ENCODE peak calls at places on chromosome 4, in nine cellular contexts. Y, A, I, K, P, L, V, R and T are unnamed samples.

GRCh38 chr4:87843936-87844335 is 11.2 kb downstream of the MEPE start:
- DNase-seq in L (peak; percentile 86), K (no peak), A (no peak), P (no peak), I (no peak), V (no peak), R (no peak), Y (peak; percentile 56), T (no peak)

GRCh38 chr4:119210760-119211159 is 1.8 kb upstream of the USP53 start:
- DNase-seq in I (no peak), Y (no peak), K (no peak), A (no peak), R (no peak), V (no peak), L (peak; percentile 75), P (no peak), T (no peak)

GRCh38 chr4:7978489-7978888 is 38.8 kb upstream of the AFAP1 start:
- DNase-seq in V (no peak), Y (no peak), A (no peak), K (no peak), I (no peak), L (peak; percentile 78), R (no peak), P (no peak), T (no peak)

GRCh38 chr4:88007304-88008132 is at the start of gene PKD2:
- DNase-seq in A (peak; percentile 91), L (peak; percentile 85), R (peak; percentile 35), Y (peak; percentile 66), I (peak; percentile 48), P (peak; percentile 82), V (peak; percentile 79), K (peak; percentile 91), T (no peak)

GRCh38 chr4:125498981-125499380 is 184.2 kb downstream of the FAT4 start:
- DNase-seq in A (no peak), V (no peak), I (no peak), L (no peak), R (no peak), P (no peak), K (no peak), Y (no peak), T (no peak)

GRCh38 chr4:8649631-8650261 is 57.2 kb downstream of the CPZ start:
- DNase-seq in Y (no peak), A (no peak), R (no peak), I (no peak), K (no peak), L (no peak), V (no peak), P (no peak), T (no peak)

GRCh38 chr4:153927546-153927945 is 138.7 kb upstream of the SFRP2 start:
- DNase-seq in V (no peak), R (no peak), I (no peak), A (no peak), P (no peak), K (no peak), L (no peak), Y (no peak), T (no peak)

GRCh38 chr4:13547563-13548041 is 3.3 kb upstream of the NKX3-2 start:
- DNase-seq in L (no peak), P (no peak), R (no peak), A (peak; percentile 68), K (no peak), I (no peak), V (no peak), Y (no peak), T (no peak)

GRCh38 chr4:60201052-60201673 is 999.0 kb upstream of the ADGRL3 start:
- DNase-seq in A (peak; percentile 74), V (peak; percentile 2), R (no peak), L (peak; percentile 64), P (peak; percentile 61), K (peak; percentile 44), Y (peak; percentile 13), I (no peak), T (no peak)

GRCh38 chr4:37745946-37746345 is 59.8 kb upstream of the RELL1 start:
- DNase-seq in P (no peak), Y (no peak), I (no peak), V (no peak), L (no peak), R (no peak), K (no peak), A (no peak), T (no peak)